ENCODE peak calls at places on chromosome 13, in eight cellular contexts. X, L, B, N, S, O, H and A are unnamed samples.

GRCh38 chr13:33633701-33634525 is 184.0 kb upstream of the RFC3 start:
- DNase-seq in X (peak), L (no peak), B (no peak), N (no peak), S (no peak), O (no peak), H (no peak), A (peak)

GRCh38 chr13:114101831-114102520 is 30.4 kb downstream of the RASA3 start:
- DNase-seq in X (no peak), L (no peak), B (no peak), N (no peak), S (no peak), O (no peak), H (no peak), A (no peak)

GRCh38 chr13:100566543-100566942 is 22.0 kb downstream of the GGACT start:
- DNase-seq in X (peak), L (no peak), B (no peak), N (no peak), S (no peak), O (no peak), H (no peak), A (no peak)

GRCh38 chr13:56909896-56910600 is 230.7 kb upstream of the PRR20A start:
- DNase-seq in X (no peak), L (no peak), B (no peak), N (no peak), S (no peak), O (no peak), H (no peak), A (no peak)

GRCh38 chr13:110239280-110240120 is 67.5 kb downstream of the COL4A1 start:
- DNase-seq in X (no peak), L (no peak), B (no peak), N (no peak), S (no peak), O (no peak), H (no peak), A (no peak)

GRCh38 chr13:50720856-50721663 is 122.4 kb downstream of the DLEU7 start:
- DNase-seq in X (no peak), L (no peak), B (no peak), N (no peak), S (no peak), O (no peak), H (peak), A (no peak)

GRCh38 chr13:108855737-108856387 is 226.5 kb downstream of the MYO16 start:
- DNase-seq in X (no peak), L (no peak), B (no peak), N (no peak), S (no peak), O (no peak), H (no peak), A (no peak)

GRCh38 chr13:86906458-86906857 is 764.7 kb upstream of the SLITRK5 start:
- DNase-seq in X (no peak), L (peak), B (no peak), N (no peak), S (no peak), O (no peak), H (peak), A (no peak)

GRCh38 chr13:113647351-113648217 is 10.4 kb downstream of the ATP4B start:
- DNase-seq in X (peak), L (peak), B (no peak), N (peak), S (no peak), O (no peak), H (peak), A (no peak)

GRCh38 chr13:50676602-50677001 is 166.9 kb downstream of the DLEU7 start:
- DNase-seq in X (peak), L (peak), B (peak), N (no peak), S (no peak), O (no peak), H (no peak), A (peak)

GRCh38 chr13:36839981-36840380 is 21.0 kb downstream of the RFXAP start:
- DNase-seq in X (no peak), L (no peak), B (no peak), N (no peak), S (no peak), O (no peak), H (peak), A (no peak)

GRCh38 chr13:41054919-41055619 is 6.2 kb upstream of the WBP4 start:
- DNase-seq in X (no peak), L (no peak), B (no peak), N (no peak), S (no peak), O (no peak), H (peak), A (peak)

GRCh38 chr13:79614519-79614918 is 133.6 kb downstream of the NDFIP2 start:
- DNase-seq in X (no peak), L (no peak), B (no peak), N (no peak), S (no peak), O (no peak), H (no peak), A (no peak)

GRCh38 chr13:74062933-74063332 is 71.3 kb downstream of the KLF12 start:
- DNase-seq in X (no peak), L (no peak), B (peak), N (no peak), S (no peak), O (no peak), H (no peak), A (peak)

GRCh38 chr13:111245781-111246384 is 74.6 kb upstream of the TEX29 start:
- DNase-seq in X (no peak), L (no peak), B (peak), N (no peak), S (no peak), O (no peak), H (no peak), A (no peak)

GRCh38 chr13:28387740-28388501 is 107.0 kb downstream of the FLT1 start:
- DNase-seq in X (no peak), L (no peak), B (no peak), N (no peak), S (no peak), O (no peak), H (no peak), A (no peak)

GRCh38 chr13:105665284-105665683 is 870.2 kb downstream of the EFNB2 start:
- DNase-seq in X (no peak), L (peak), B (peak), N (no peak), S (no peak), O (no peak), H (no peak), A (no peak)

GRCh38 chr13:43363156-43363918 is 340.0 kb downstream of the DNAJC15 start:
- DNase-seq in X (no peak), L (no peak), B (peak), N (no peak), S (no peak), O (no peak), H (peak), A (peak)

GRCh38 chr13:79171131-79172061 is 234.7 kb downstream of the RBM26 start:
- DNase-seq in X (no peak), L (no peak), B (no peak), N (no peak), S (no peak), O (no peak), H (peak), A (no peak)

GRCh38 chr13:59776924-59777690 is 386.6 kb downstream of the DIAPH3 start:
- DNase-seq in X (peak), L (peak), B (peak), N (no peak), S (no peak), O (no peak), H (no peak), A (peak)

GRCh38 chr13:24196593-24197197 is 36.2 kb downstream of the SPATA13 start:
- DNase-seq in X (no peak), L (no peak), B (no peak), N (no peak), S (no peak), O (no peak), H (no peak), A (no peak)

GRCh38 chr13:95115525-95115924 is 185.7 kb downstream of the ABCC4 start:
- DNase-seq in X (no peak), L (peak), B (no peak), N (no peak), S (no peak), O (no peak), H (no peak), A (no peak)

GRCh38 chr13:61111529-61111928 is 304.1 kb downstream of the PCDH20 start:
- DNase-seq in X (no peak), L (no peak), B (no peak), N (no peak), S (no peak), O (no peak), H (no peak), A (no peak)

GRCh38 chr13:109517516-109517915 is 268.9 kb downstream of the IRS2 start:
- DNase-seq in X (no peak), L (no peak), B (no peak), N (no peak), S (no peak), O (no peak), H (no peak), A (no peak)

GRCh38 chr13:113649212-113649611 is 8.8 kb downstream of the ATP4B start:
- DNase-seq in X (no peak), L (no peak), B (no peak), N (peak), S (no peak), O (no peak), H (no peak), A (no peak)

GRCh38 chr13:89150362-89150761 is 1479.2 kb downstream of the SLITRK5 start:
- DNase-seq in X (no peak), L (no peak), B (no peak), N (no peak), S (no peak), O (no peak), H (no peak), A (no peak)

GRCh38 chr13:97935071-97935470 is 18.4 kb upstream of the IPO5 start:
- DNase-seq in X (no peak), L (no peak), B (no peak), N (no peak), S (no peak), O (no peak), H (no peak), A (no peak)

GRCh38 chr13:101511161-101511560 is 58.7 kb downstream of the ITGBL1 start:
- DNase-seq in X (no peak), L (no peak), B (no peak), N (no peak), S (no peak), O (no peak), H (no peak), A (no peak)

GRCh38 chr13:30021611-30022010 is 171.2 kb upstream of the UBL3 start:
- DNase-seq in X (peak), L (no peak), B (no peak), N (no peak), S (no peak), O (no peak), H (no peak), A (peak)

GRCh38 chr13:41660426-41660825 is 203.1 kb downstream of the RGCC start:
- DNase-seq in X (no peak), L (no peak), B (no peak), N (no peak), S (no peak), O (no peak), H (no peak), A (no peak)

GRCh38 chr13:21420706-21421105 is 38.4 kb downstream of the ZDHHC20 start:
- DNase-seq in X (peak), L (peak), B (no peak), N (no peak), S (no peak), O (no peak), H (no peak), A (peak)